ENCODE peak calls at places on chromosomes 12 and 14, in eight cellular contexts. One of them, this sample, is unnamed.

GRCh38 chr12:11706509-11707331 is 57.2 kb downstream of the ETV6 start:
- DNase-seq in D341Med: no peak
- DNase-seq in cardiac fibroblast: no peak
- DNase-seq in GM10248: no peak
- DNase-seq in Ammon's horn: no peak
- DNase-seq in Calu3: peak
- DNase-seq in foreskin fibroblast: no peak
- DNase-seq in stimulated activated naive CD4-positive, alpha-beta T cell: no peak
- DNase-seq in this sample: no peak

GRCh38 chr14:59460378-59460777 is 4.8 kb downstream of the GPR135 start:
- DNase-seq in foreskin fibroblast: no peak
- DNase-seq in GM10248: no peak
- DNase-seq in cardiac fibroblast: no peak
- DNase-seq in Calu3: no peak
- DNase-seq in stimulated activated naive CD4-positive, alpha-beta T cell: no peak
- DNase-seq in D341Med: no peak
- DNase-seq in Ammon's horn: no peak
- DNase-seq in this sample: no peak

GRCh38 chr12:120590741-120591407 is 9.7 kb upstream of the POP5 start:
- DNase-seq in Ammon's horn: no peak
- DNase-seq in foreskin fibroblast: no peak
- DNase-seq in cardiac fibroblast: no peak
- DNase-seq in D341Med: no peak
- DNase-seq in GM10248: peak
- DNase-seq in stimulated activated naive CD4-positive, alpha-beta T cell: no peak
- DNase-seq in Calu3: peak
- DNase-seq in this sample: no peak

GRCh38 chr14:59829941-59830734 is 40.4 kb downstream of the RTN1 start:
- DNase-seq in GM10248: no peak
- DNase-seq in Ammon's horn: no peak
- DNase-seq in D341Med: no peak
- DNase-seq in foreskin fibroblast: no peak
- DNase-seq in stimulated activated naive CD4-positive, alpha-beta T cell: no peak
- DNase-seq in cardiac fibroblast: no peak
- DNase-seq in Calu3: no peak
- DNase-seq in this sample: no peak

GRCh38 chr12:15808250-15808971 is 19.2 kb upstream of the EPS8 start:
- DNase-seq in stimulated activated naive CD4-positive, alpha-beta T cell: no peak
- DNase-seq in foreskin fibroblast: no peak
- DNase-seq in cardiac fibroblast: no peak
- DNase-seq in D341Med: no peak
- DNase-seq in Calu3: no peak
- DNase-seq in Ammon's horn: no peak
- DNase-seq in GM10248: no peak
- DNase-seq in this sample: no peak

GRCh38 chr14:23164949-23165348 is 18.5 kb downstream of the SLC7A8 start:
- DNase-seq in foreskin fibroblast: no peak
- DNase-seq in cardiac fibroblast: no peak
- DNase-seq in GM10248: no peak
- DNase-seq in stimulated activated naive CD4-positive, alpha-beta T cell: no peak
- DNase-seq in Calu3: no peak
- DNase-seq in Ammon's horn: no peak
- DNase-seq in D341Med: no peak
- DNase-seq in this sample: no peak

GRCh38 chr14:95662376-95663186 is 23.6 kb upstream of the TCL1B start:
- DNase-seq in Calu3: no peak
- DNase-seq in Ammon's horn: no peak
- DNase-seq in cardiac fibroblast: no peak
- DNase-seq in foreskin fibroblast: no peak
- DNase-seq in D341Med: no peak
- DNase-seq in GM10248: peak
- DNase-seq in stimulated activated naive CD4-positive, alpha-beta T cell: no peak
- DNase-seq in this sample: no peak

GRCh38 chr14:53109028-53109687 is 44.0 kb downstream of the DDHD1 start:
- DNase-seq in Calu3: no peak
- DNase-seq in GM10248: peak
- DNase-seq in D341Med: no peak
- DNase-seq in Ammon's horn: no peak
- DNase-seq in foreskin fibroblast: no peak
- DNase-seq in cardiac fibroblast: no peak
- DNase-seq in stimulated activated naive CD4-positive, alpha-beta T cell: peak
- DNase-seq in this sample: no peak

GRCh38 chr12:53051058-53051880 is 1.4 kb downstream of the TNS2 start:
- DNase-seq in Calu3: no peak
- DNase-seq in foreskin fibroblast: peak
- DNase-seq in GM10248: no peak
- DNase-seq in Ammon's horn: peak
- DNase-seq in stimulated activated naive CD4-positive, alpha-beta T cell: no peak
- DNase-seq in cardiac fibroblast: peak
- DNase-seq in D341Med: peak
- DNase-seq in this sample: peak

GRCh38 chr12:106960443-106960842 is 4.7 kb downstream of the TMEM263 start:
- DNase-seq in GM10248: no peak
- DNase-seq in Calu3: no peak
- DNase-seq in Ammon's horn: no peak
- DNase-seq in stimulated activated naive CD4-positive, alpha-beta T cell: no peak
- DNase-seq in foreskin fibroblast: no peak
- DNase-seq in cardiac fibroblast: no peak
- DNase-seq in D341Med: no peak
- DNase-seq in this sample: no peak

GRCh38 chr12:14577344-14577743 is 9.7 kb upstream of the PLBD1 start:
- DNase-seq in cardiac fibroblast: no peak
- DNase-seq in GM10248: no peak
- DNase-seq in Ammon's horn: no peak
- DNase-seq in D341Med: no peak
- DNase-seq in foreskin fibroblast: no peak
- DNase-seq in Calu3: no peak
- DNase-seq in stimulated activated naive CD4-positive, alpha-beta T cell: no peak
- DNase-seq in this sample: no peak

GRCh38 chr14:31092160-31092708 is 66.1 kb upstream of the STRN3 start:
- DNase-seq in D341Med: no peak
- DNase-seq in cardiac fibroblast: no peak
- DNase-seq in foreskin fibroblast: no peak
- DNase-seq in stimulated activated naive CD4-positive, alpha-beta T cell: no peak
- DNase-seq in Calu3: no peak
- DNase-seq in Ammon's horn: no peak
- DNase-seq in GM10248: no peak
- DNase-seq in this sample: no peak

GRCh38 chr12:124927325-124928094 is 13.1 kb upstream of the UBC start:
- DNase-seq in cardiac fibroblast: peak
- DNase-seq in GM10248: peak
- DNase-seq in foreskin fibroblast: peak
- DNase-seq in stimulated activated naive CD4-positive, alpha-beta T cell: no peak
- DNase-seq in Ammon's horn: peak
- DNase-seq in D341Med: peak
- DNase-seq in Calu3: peak
- DNase-seq in this sample: no peak

GRCh38 chr12:71315328-71315960 is 124.2 kb upstream of the LGR5 start:
- DNase-seq in D341Med: no peak
- DNase-seq in Ammon's horn: no peak
- DNase-seq in foreskin fibroblast: no peak
- DNase-seq in GM10248: no peak
- DNase-seq in stimulated activated naive CD4-positive, alpha-beta T cell: no peak
- DNase-seq in Calu3: no peak
- DNase-seq in cardiac fibroblast: peak
- DNase-seq in this sample: no peak

GRCh38 chr14:91332448-91333059 is 85.1 kb downstream of the CCDC88C start:
- DNase-seq in stimulated activated naive CD4-positive, alpha-beta T cell: no peak
- DNase-seq in D341Med: no peak
- DNase-seq in foreskin fibroblast: no peak
- DNase-seq in Ammon's horn: peak
- DNase-seq in cardiac fibroblast: no peak
- DNase-seq in Calu3: no peak
- DNase-seq in GM10248: no peak
- DNase-seq in this sample: no peak

GRCh38 chr12:104708891-104709290 is 249.2 kb downstream of the SLC41A2 start:
- DNase-seq in foreskin fibroblast: no peak
- DNase-seq in Calu3: no peak
- DNase-seq in cardiac fibroblast: no peak
- DNase-seq in D341Med: no peak
- DNase-seq in stimulated activated naive CD4-positive, alpha-beta T cell: no peak
- DNase-seq in Ammon's horn: no peak
- DNase-seq in GM10248: no peak
- DNase-seq in this sample: no peak

GRCh38 chr14:44935155-44935554 is 26.6 kb downstream of the KLHL28 start:
- DNase-seq in stimulated activated naive CD4-positive, alpha-beta T cell: no peak
- DNase-seq in cardiac fibroblast: no peak
- DNase-seq in Ammon's horn: no peak
- DNase-seq in foreskin fibroblast: no peak
- DNase-seq in D341Med: no peak
- DNase-seq in GM10248: no peak
- DNase-seq in Calu3: no peak
- DNase-seq in this sample: no peak

GRCh38 chr12:57240069-57240921 is 10.7 kb downstream of the STAC3 start:
- DNase-seq in Ammon's horn: peak
- DNase-seq in GM10248: peak
- DNase-seq in foreskin fibroblast: peak
- DNase-seq in stimulated activated naive CD4-positive, alpha-beta T cell: peak
- DNase-seq in cardiac fibroblast: peak
- DNase-seq in Calu3: peak
- DNase-seq in D341Med: peak
- DNase-seq in this sample: no peak

GRCh38 chr14:66351310-66351709 is 134.9 kb upstream of the CCDC196 start:
- DNase-seq in D341Med: no peak
- DNase-seq in GM10248: no peak
- DNase-seq in Calu3: no peak
- DNase-seq in cardiac fibroblast: no peak
- DNase-seq in stimulated activated naive CD4-positive, alpha-beta T cell: no peak
- DNase-seq in foreskin fibroblast: no peak
- DNase-seq in Ammon's horn: no peak
- DNase-seq in this sample: no peak

GRCh38 chr12:115885040-115885439 is 392.5 kb downstream of the MED13L start:
- DNase-seq in Calu3: no peak
- DNase-seq in stimulated activated naive CD4-positive, alpha-beta T cell: no peak
- DNase-seq in Ammon's horn: no peak
- DNase-seq in D341Med: no peak
- DNase-seq in GM10248: no peak
- DNase-seq in foreskin fibroblast: no peak
- DNase-seq in cardiac fibroblast: no peak
- DNase-seq in this sample: no peak

GRCh38 chr12:41190360-41190759 is 2.2 kb downstream of the PDZRN4 start:
- DNase-seq in D341Med: peak
- DNase-seq in stimulated activated naive CD4-positive, alpha-beta T cell: no peak
- DNase-seq in cardiac fibroblast: peak
- DNase-seq in GM10248: peak
- DNase-seq in Calu3: peak
- DNase-seq in foreskin fibroblast: peak
- DNase-seq in Ammon's horn: peak
- DNase-seq in this sample: no peak

GRCh38 chr12:54037360-54038259 is 4.8 kb downstream of the HOXC5 start:
- DNase-seq in GM10248: no peak
- DNase-seq in foreskin fibroblast: no peak
- DNase-seq in Calu3: no peak
- DNase-seq in D341Med: no peak
- DNase-seq in Ammon's horn: no peak
- DNase-seq in cardiac fibroblast: no peak
- DNase-seq in stimulated activated naive CD4-positive, alpha-beta T cell: no peak
- DNase-seq in this sample: no peak

GRCh38 chr12:1932264-1932777 is 13.9 kb upstream of the CACNA2D4 start:
- DNase-seq in cardiac fibroblast: peak
- DNase-seq in D341Med: no peak
- DNase-seq in stimulated activated naive CD4-positive, alpha-beta T cell: no peak
- DNase-seq in GM10248: peak
- DNase-seq in foreskin fibroblast: no peak
- DNase-seq in Calu3: no peak
- DNase-seq in Ammon's horn: peak
- DNase-seq in this sample: peak

GRCh38 chr14:94217116-94217515 is 43.0 kb downstream of the PPP4R4 start:
- DNase-seq in Ammon's horn: no peak
- DNase-seq in stimulated activated naive CD4-positive, alpha-beta T cell: no peak
- DNase-seq in GM10248: no peak
- DNase-seq in D341Med: no peak
- DNase-seq in foreskin fibroblast: no peak
- DNase-seq in cardiac fibroblast: no peak
- DNase-seq in Calu3: peak
- DNase-seq in this sample: no peak

GRCh38 chr14:53022593-53022992 is 71.7 kb upstream of the FERMT2 start:
- DNase-seq in stimulated activated naive CD4-positive, alpha-beta T cell: no peak
- DNase-seq in cardiac fibroblast: no peak
- DNase-seq in D341Med: no peak
- DNase-seq in foreskin fibroblast: peak
- DNase-seq in Calu3: no peak
- DNase-seq in GM10248: no peak
- DNase-seq in Ammon's horn: no peak
- DNase-seq in this sample: no peak

GRCh38 chr14:80535171-80535570 is 323.9 kb upstream of the DIO2 start:
- DNase-seq in foreskin fibroblast: no peak
- DNase-seq in Calu3: no peak
- DNase-seq in Ammon's horn: no peak
- DNase-seq in stimulated activated naive CD4-positive, alpha-beta T cell: no peak
- DNase-seq in cardiac fibroblast: peak
- DNase-seq in D341Med: no peak
- DNase-seq in GM10248: no peak
- DNase-seq in this sample: no peak

GRCh38 chr12:93668919-93669418 is 8.2 kb upstream of the CRADD start:
- DNase-seq in stimulated activated naive CD4-positive, alpha-beta T cell: no peak
- DNase-seq in foreskin fibroblast: no peak
- DNase-seq in Ammon's horn: no peak
- DNase-seq in Calu3: no peak
- DNase-seq in GM10248: peak
- DNase-seq in cardiac fibroblast: no peak
- DNase-seq in D341Med: no peak
- DNase-seq in this sample: no peak

GRCh38 chr12:70671698-70672097 is 34.5 kb upstream of the PTPRB start:
- DNase-seq in D341Med: no peak
- DNase-seq in Ammon's horn: no peak
- DNase-seq in GM10248: no peak
- DNase-seq in stimulated activated naive CD4-positive, alpha-beta T cell: no peak
- DNase-seq in Calu3: no peak
- DNase-seq in cardiac fibroblast: no peak
- DNase-seq in foreskin fibroblast: no peak
- DNase-seq in this sample: no peak

GRCh38 chr14:72433511-72433910 is 460.4 kb downstream of the DPF3 start:
- DNase-seq in stimulated activated naive CD4-positive, alpha-beta T cell: no peak
- DNase-seq in D341Med: no peak
- DNase-seq in Ammon's horn: no peak
- DNase-seq in GM10248: no peak
- DNase-seq in Calu3: no peak
- DNase-seq in cardiac fibroblast: peak
- DNase-seq in foreskin fibroblast: peak
- DNase-seq in this sample: no peak

GRCh38 chr12:10301103-10301502 is 6.6 kb upstream of the KLRD1 start:
- DNase-seq in stimulated activated naive CD4-positive, alpha-beta T cell: no peak
- DNase-seq in Ammon's horn: no peak
- DNase-seq in D341Med: no peak
- DNase-seq in Calu3: no peak
- DNase-seq in GM10248: no peak
- DNase-seq in cardiac fibroblast: peak
- DNase-seq in foreskin fibroblast: no peak
- DNase-seq in this sample: no peak